ENCODE peak calls at places on chromosomes 7 and 10, in eight cellular contexts. T is A549, M is lung, H is H9, O is IMR-90, B is fibroblast of mammary gland, K is transverse colon, Y is natural killer cell. P is an unnamed sample.

GRCh38 chr7:128341733-128342132 is 2.0 kb downstream of the RBM28 start:
- DNase-seq in T (no peak), M (no peak), H (no peak), O (no peak), B (no peak), K (no peak), Y (no peak), P (no peak)

GRCh38 chr10:14701466-14701865 is 73.2 kb downstream of the FAM107B start:
- DNase-seq in T (no peak), M (no peak), H (no peak), O (no peak), B (no peak), K (no peak), Y (no peak), P (no peak)

GRCh38 chr7:23115991-23116390 is 10.4 kb downstream of the KLHL7 start:
- DNase-seq in T (no peak), M (no peak), H (peak), O (no peak), B (no peak), K (no peak), Y (no peak), P (no peak)

GRCh38 chr7:22302951-22303423 is 54.0 kb downstream of the RAPGEF5 start:
- DNase-seq in T (no peak), M (no peak), H (no peak), O (no peak), B (peak), K (no peak), Y (no peak), P (no peak)

GRCh38 chr10:119524720-119525070 is 17.8 kb downstream of the RGS10 start:
- DNase-seq in T (no peak), M (no peak), H (no peak), O (no peak), B (no peak), K (no peak), Y (no peak), P (no peak)

GRCh38 chr10:95756061-95756751 is at the start of gene ENTPD1:
- DNase-seq in T (no peak), M (no peak), H (peak), O (peak), B (peak), K (peak), Y (no peak), P (no peak)

GRCh38 chr10:99234067-99234738 is 1.4 kb downstream of the HPSE2 start:
- DNase-seq in T (peak), M (peak), H (peak), O (peak), B (peak), K (peak), Y (no peak), P (peak)

GRCh38 chr10:120586471-120586872 is 129.4 kb downstream of the PLPP4 start:
- DNase-seq in T (no peak), M (no peak), H (no peak), O (no peak), B (peak), K (no peak), Y (no peak), P (no peak)

GRCh38 chr10:73590881-73591577 is at the start of gene USP54:
- DNase-seq in T (peak), M (no peak), H (peak), O (peak), B (peak), K (no peak), Y (no peak), P (no peak)

GRCh38 chr7:74032191-74032490 is 4.2 kb downstream of the ELN start:
- DNase-seq in T (no peak), M (peak), H (no peak), O (peak), B (peak), K (no peak), Y (no peak), P (no peak)

GRCh38 chr7:98536803-98537202 is 80.3 kb upstream of the NPTX2 start:
- DNase-seq in T (no peak), M (no peak), H (no peak), O (no peak), B (no peak), K (no peak), Y (no peak), P (no peak)

GRCh38 chr7:8284606-8285005 is 22.6 kb upstream of the ICA1 start:
- DNase-seq in T (no peak), M (peak), H (no peak), O (no peak), B (no peak), K (peak), Y (no peak), P (no peak)

GRCh38 chr7:122885583-122886356 is 490 bp downstream of the CADPS2 start:
- DNase-seq in T (peak), M (peak), H (peak), O (no peak), B (peak), K (peak), Y (no peak), P (no peak)

GRCh38 chr10:117537904-117538524 is 4.5 kb upstream of the EMX2 start:
- DNase-seq in T (no peak), M (no peak), H (no peak), O (no peak), B (no peak), K (no peak), Y (no peak), P (no peak)

GRCh38 chr7:4216016-4216415 is 466.1 kb upstream of the FOXK1 start:
- DNase-seq in T (no peak), M (no peak), H (no peak), O (no peak), B (no peak), K (no peak), Y (no peak), P (no peak)

GRCh38 chr10:62817120-62817762 is 1.1 kb upstream of the EGR2 start:
- DNase-seq in T (peak), M (peak), H (peak), O (peak), B (no peak), K (peak), Y (peak), P (peak)

GRCh38 chr10:86711957-86712708 is 43.8 kb downstream of the LDB3 start:
- DNase-seq in T (peak), M (no peak), H (peak), O (peak), B (peak), K (no peak), Y (no peak), P (peak)

GRCh38 chr7:93249749-93250148 is 17.6 kb downstream of the VPS50 start:
- DNase-seq in T (no peak), M (no peak), H (peak), O (peak), B (peak), K (no peak), Y (no peak), P (no peak)

GRCh38 chr7:44285561-44285960 is 39.8 kb downstream of the CAMK2B start:
- DNase-seq in T (no peak), M (no peak), H (no peak), O (no peak), B (no peak), K (no peak), Y (no peak), P (no peak)

GRCh38 chr10:4315529-4315928 is 510.5 kb upstream of the AKR1E2 start:
- DNase-seq in T (no peak), M (no peak), H (no peak), O (peak), B (peak), K (no peak), Y (no peak), P (no peak)

GRCh38 chr7:29120955-29121354 is 25.4 kb downstream of the CPVL start:
- DNase-seq in T (no peak), M (no peak), H (no peak), O (no peak), B (no peak), K (no peak), Y (no peak), P (no peak)

DNA sequence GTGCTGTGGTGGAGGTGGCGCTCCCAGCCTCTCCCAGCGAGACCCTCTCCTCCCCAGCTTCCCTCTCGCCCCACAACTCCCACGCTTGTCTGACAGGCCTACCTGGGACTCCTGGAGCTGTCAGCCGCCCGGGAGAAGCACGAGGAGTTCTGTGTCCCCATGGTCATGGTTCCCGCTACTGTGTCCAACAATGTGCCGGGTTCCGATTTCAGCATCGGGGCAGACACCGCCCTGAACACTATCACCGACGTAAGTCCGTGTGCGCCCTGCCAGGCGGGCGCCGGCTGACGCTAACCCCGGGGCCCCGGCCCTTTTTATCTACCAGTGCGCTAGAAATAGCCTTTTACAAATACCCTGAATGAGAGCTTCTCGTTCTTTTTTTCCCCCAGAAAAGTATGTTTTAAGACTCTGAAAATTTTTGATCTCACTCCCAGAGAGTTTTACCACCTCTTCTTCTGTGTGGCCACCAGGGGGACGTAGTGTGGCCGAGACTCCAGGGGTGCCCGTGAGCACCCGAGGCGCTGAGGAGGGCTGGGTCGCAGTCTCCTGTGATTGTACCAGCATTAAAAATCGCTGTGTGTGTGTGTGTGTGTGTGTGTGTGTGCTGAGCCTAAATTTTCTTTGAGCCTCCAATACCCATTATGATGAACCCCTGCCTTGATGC is 52.6 kb downstream of the PFKP start:
- DNase-seq in T (peak), M (no peak), H (no peak), O (peak), B (peak), K (no peak), Y (no peak), P (no peak)
- TF ChIP-seq CTCF in T (peak), M (no peak), H (peak), O (peak), B (peak), K (no peak), Y (no peak), P (no peak)

GRCh38 chr7:133139350-133139749 is 57.5 kb upstream of the CHCHD3 start:
- DNase-seq in T (peak), M (no peak), H (peak), O (peak), B (peak), K (no peak), Y (no peak), P (no peak)
- TF ChIP-seq CTCF in T (no peak), M (no peak), H (peak), O (peak), B (peak), K (no peak), Y (no peak), P (no peak)

DNA sequence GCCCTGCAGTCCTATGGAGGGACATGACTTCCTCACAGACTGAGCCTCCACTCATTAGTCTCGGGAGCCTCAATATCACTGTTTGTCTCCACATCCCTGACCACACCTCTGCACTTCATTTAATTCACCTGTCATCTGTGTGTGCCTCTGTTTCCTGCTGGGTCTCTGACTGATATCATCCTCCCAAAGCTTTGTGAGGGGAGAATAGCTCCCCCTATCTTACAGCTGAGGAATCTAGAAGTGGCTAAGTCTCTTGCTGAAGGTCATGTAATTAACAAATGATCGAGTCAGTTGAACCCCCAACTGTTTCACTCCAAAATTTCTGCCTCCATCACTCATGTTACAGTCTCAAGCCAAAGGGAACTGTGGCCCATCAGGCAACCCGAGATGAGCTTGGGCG is 5.5 kb upstream of the CPXM2 start:
- DNase-seq in T (no peak), M (no peak), H (no peak), O (no peak), B (no peak), K (no peak), Y (no peak), P (no peak)
- TF ChIP-seq CTCF in T (no peak), M (no peak), H (peak), O (no peak), B (peak), K (no peak), Y (no peak), P (no peak)

GRCh38 chr7:12440229-12440628 is 36.6 kb upstream of the VWDE start:
- DNase-seq in T (no peak), M (no peak), H (no peak), O (no peak), B (no peak), K (no peak), Y (no peak), P (no peak)

GRCh38 chr7:12436126-12436525 is 32.5 kb upstream of the VWDE start:
- DNase-seq in T (no peak), M (no peak), H (no peak), O (no peak), B (peak), K (no peak), Y (no peak), P (no peak)

GRCh38 chr7:12434012-12434642 is 30.5 kb upstream of the VWDE start:
- DNase-seq in T (no peak), M (no peak), H (no peak), O (no peak), B (peak), K (no peak), Y (no peak), P (no peak)

GRCh38 chr7:12431886-12432285 is 28.2 kb upstream of the VWDE start:
- DNase-seq in T (no peak), M (no peak), H (peak), O (peak), B (peak), K (no peak), Y (no peak), P (no peak)

DNA sequence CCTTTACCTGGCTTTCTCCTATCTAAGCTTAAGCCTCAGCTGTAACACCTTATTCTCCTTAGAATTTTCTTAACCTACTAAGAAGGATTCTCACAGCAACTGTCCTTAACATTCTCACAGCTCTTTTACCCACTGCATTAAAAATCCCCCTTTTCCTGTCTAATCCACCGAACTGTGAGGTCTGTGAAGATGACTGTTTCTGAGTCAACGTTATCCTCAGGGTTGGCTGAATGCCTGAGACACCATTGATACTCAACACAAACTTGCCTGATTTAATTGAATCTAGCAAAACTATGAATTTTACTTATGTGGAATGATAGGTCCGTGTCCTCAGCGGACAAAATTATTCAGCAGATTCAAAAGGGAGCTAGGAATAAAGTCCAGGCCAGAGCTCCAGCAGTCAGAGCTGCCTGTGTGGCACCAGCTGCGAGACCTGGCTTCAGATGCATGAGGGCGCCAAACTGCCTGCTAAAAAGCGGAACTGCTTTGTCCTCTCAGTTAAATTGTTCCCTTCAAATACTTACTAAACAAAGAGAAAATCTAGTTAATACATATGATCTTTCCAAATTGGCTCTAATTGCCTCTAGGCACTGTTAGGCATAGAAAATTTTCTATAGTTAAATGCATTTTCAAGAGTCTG is 33.4 kb upstream of the VWDE start:
- DNase-seq in T (peak), M (no peak), H (peak), O (peak), B (peak), K (no peak), Y (no peak), P (no peak)
- TF ChIP-seq CTCF in T (peak), M (no peak), H (peak), O (no peak), B (peak), K (no peak), Y (no peak), P (no peak)

DNA sequence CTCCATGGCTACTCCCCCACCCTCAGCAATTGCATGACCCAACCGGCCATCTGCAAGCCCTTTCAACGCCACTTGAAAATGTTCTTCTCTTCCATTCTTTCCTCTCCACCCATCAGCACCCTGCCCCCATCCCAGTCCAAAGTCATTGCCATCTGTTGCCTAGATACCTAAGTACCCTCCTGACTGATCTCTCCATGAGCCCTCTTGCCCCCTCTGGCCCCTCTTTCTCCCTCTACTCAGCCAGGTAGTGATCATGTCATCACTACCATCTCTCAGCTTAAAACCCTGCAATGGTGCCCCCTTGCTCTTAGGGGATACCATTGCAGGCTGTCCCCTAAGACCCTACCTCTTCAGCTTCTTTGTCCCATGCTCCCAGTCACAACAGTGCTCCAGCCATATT is 30.5 kb upstream of the BTRC start:
- DNase-seq in T (no peak), M (no peak), H (peak), O (no peak), B (no peak), K (no peak), Y (no peak), P (no peak)
- TF ChIP-seq CTCF in T (no peak), M (no peak), H (peak), O (no peak), B (no peak), K (no peak), Y (no peak), P (no peak)

GRCh38 chr10:29063806-29064644 is 224.8 kb upstream of the LYZL1 start:
- DNase-seq in T (peak), M (no peak), H (no peak), O (peak), B (peak), K (no peak), Y (no peak), P (no peak)
- TF ChIP-seq CTCF in T (peak), M (no peak), H (no peak), O (peak), B (no peak), K (no peak), Y (no peak), P (no peak)

GRCh38 chr7:104133238-104133637 is 74.6 kb downstream of the ORC5 start:
- DNase-seq in T (no peak), M (no peak), H (no peak), O (no peak), B (no peak), K (no peak), Y (no peak), P (no peak)
- TF ChIP-seq CTCF in T (no peak), M (no peak), H (no peak), O (no peak), B (no peak), K (no peak), Y (no peak), P (no peak)

P was measured in activated B cell treated with CpG ODN at 0.5 μM for 24 hours.